ENCODE peak calls at places on chromosomes 7 and 10, in seven cellular contexts. R, X, I, Q, N, J and V are unnamed samples.

GRCh38 chr10:131640045-131640644 is 260.7 kb upstream of the PPP2R2D start:
- DNase-seq in R (no peak), X (no peak), I (no peak), Q (no peak), N (no peak), J (no peak), V (no peak)

GRCh38 chr7:100019908-100020307 is 4.5 kb downstream of the ZKSCAN1 start:
- DNase-seq in R (no peak), X (no peak), I (no peak), Q (no peak), N (no peak), J (no peak), V (no peak)

GRCh38 chr10:17747883-17748550 is 4.0 kb upstream of the TMEM236 start:
- DNase-seq in R (peak; percentile 15), X (no peak), I (no peak), Q (no peak), N (no peak), J (no peak), V (peak; percentile 71)

GRCh38 chr7:91798425-91798824 is 82.1 kb downstream of the MTERF1 start:
- DNase-seq in R (no peak), X (no peak), I (no peak), Q (no peak), N (no peak), J (no peak), V (no peak)

GRCh38 chr10:72175166-72175565 is 40.6 kb upstream of the ANAPC16 start:
- DNase-seq in R (peak; percentile 61), X (peak; percentile 59), I (no peak), Q (no peak), N (no peak), J (no peak), V (peak; percentile 47)

GRCh38 chr10:132498562-132499366 is 38.8 kb upstream of the INPP5A start:
- DNase-seq in R (no peak), X (no peak), I (no peak), Q (no peak), N (peak; percentile 33), J (peak; percentile 10), V (no peak)

GRCh38 chr7:83469076-83469475 is 179.9 kb downstream of the SEMA3E start:
- DNase-seq in R (peak; percentile 78), X (no peak), I (peak; percentile 57), Q (no peak), N (no peak), J (no peak), V (peak; percentile 67)

GRCh38 chr7:17099083-17099973 is 199.1 kb upstream of the AHR start:
- DNase-seq in R (no peak), X (no peak), I (peak; percentile 96), Q (no peak), N (peak; percentile 66), J (no peak), V (peak; percentile 65)

GRCh38 chr10:87603769-87604168 is 55.9 kb upstream of the PAPSS2 start:
- DNase-seq in R (no peak), X (no peak), I (no peak), Q (no peak), N (no peak), J (no peak), V (peak; percentile 13)

GRCh38 chr7:143008007-143008901 is 18.7 kb downstream of the OR9A2 start:
- DNase-seq in R (peak; percentile 41), X (peak; percentile 77), I (peak; percentile 32), Q (peak; percentile 6), N (peak; percentile 85), J (peak; percentile 70), V (peak; percentile 67)

GRCh38 chr10:43648083-43648391 is 644 bp downstream of the ZNF32 start:
- DNase-seq in R (no peak), X (peak; percentile 55), I (no peak), Q (no peak), N (no peak), J (no peak), V (peak; percentile 13)

GRCh38 chr10:25231751-25232150 is 57.0 kb downstream of the GPR158 start:
- DNase-seq in R (no peak), X (no peak), I (no peak), Q (no peak), N (no peak), J (no peak), V (no peak)

GRCh38 chr10:25222085-25222660 is 47.4 kb downstream of the GPR158 start:
- DNase-seq in R (no peak), X (no peak), I (no peak), Q (no peak), N (no peak), J (no peak), V (no peak)

GRCh38 chr10:25232229-25232628 is 57.4 kb downstream of the GPR158 start:
- DNase-seq in R (no peak), X (no peak), I (no peak), Q (no peak), N (no peak), J (no peak), V (no peak)

GRCh38 chr10:25226775-25227682 is 52.2 kb downstream of the GPR158 start:
- DNase-seq in R (peak; percentile 22), X (peak; percentile 69), I (peak; percentile 43), Q (no peak), N (no peak), J (peak; percentile 2), V (peak; percentile 51)
- TF ChIP-seq CTCF in R (peak; percentile 54), X (peak; percentile 86), I (peak; percentile 78), Q (peak; percentile 66), N (peak; percentile 54), J (peak; percentile 7), V (peak; percentile 80)

GRCh38 chr7:94511763-94512162 is 2.2 kb downstream of the CASD1 start:
- DNase-seq in R (peak; percentile 13), X (no peak), I (peak; percentile 71), Q (no peak), N (no peak), J (no peak), V (no peak)
- H3K4me3 ChIP-seq in R (no peak overlapping the region), X (no peak overlapping the region), I (no peak overlapping the region), Q (no peak overlapping the region), N (peak overlapping the region; percentile 89), J (no peak overlapping the region), V (no peak overlapping the region)

GRCh38 chr10:122306744-122307143 is 35.6 kb downstream of the BTBD16 start:
- DNase-seq in R (no peak), X (no peak), I (no peak), Q (no peak), N (no peak), J (no peak), V (no peak)

GRCh38 chr10:122307669-122308486 is 36.8 kb downstream of the BTBD16 start:
- DNase-seq in R (peak; percentile 91), X (peak; percentile 75), I (peak; percentile 93), Q (peak; percentile 76), N (no peak), J (no peak), V (peak; percentile 98)

GRCh38 chr10:122308487-122309141 is 37.5 kb downstream of the BTBD16 start:
- DNase-seq in R (no peak), X (no peak), I (peak; percentile 61), Q (no peak), N (no peak), J (no peak), V (no peak)

GRCh38 chr10:122311051-122311410 is 39.9 kb downstream of the BTBD16 start:
- DNase-seq in R (no peak), X (no peak), I (no peak), Q (no peak), N (no peak), J (no peak), V (no peak)

DNA sequence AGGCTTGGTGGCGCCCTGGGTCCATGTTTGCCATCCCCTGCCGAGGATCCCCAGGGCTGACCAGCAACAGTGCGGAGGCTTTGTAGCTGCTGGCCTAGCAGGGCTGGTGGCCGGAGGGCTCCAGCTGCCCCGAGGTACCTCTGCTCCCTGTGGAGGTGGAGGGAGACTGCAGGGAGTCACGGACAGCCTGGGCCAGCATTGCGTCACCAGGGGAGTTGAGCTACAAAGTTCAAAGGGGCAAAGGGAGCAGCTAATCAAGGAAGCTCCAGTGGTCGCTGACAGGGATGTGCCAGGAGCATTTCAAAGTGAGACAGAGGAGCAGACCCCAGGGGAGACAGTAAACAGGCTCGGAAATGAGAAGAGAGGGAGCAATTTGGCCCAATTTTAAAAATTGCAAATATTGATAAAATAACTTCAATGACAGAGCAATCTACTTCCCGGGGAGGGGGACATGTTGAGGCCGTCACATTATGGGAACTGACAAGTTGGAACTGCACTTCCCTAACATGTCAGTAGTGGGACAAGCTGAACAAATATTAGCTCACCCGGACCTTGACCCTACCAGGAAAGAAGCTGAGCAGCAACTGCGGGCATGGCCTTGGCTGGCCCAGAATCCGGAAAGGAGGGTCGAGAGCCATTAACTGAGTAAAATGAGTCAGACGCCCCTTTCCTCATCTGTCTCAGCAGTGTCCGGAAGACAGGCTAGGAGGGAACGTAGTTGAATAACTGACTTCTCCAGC is 39.4 kb downstream of the BTBD16 start:
- DNase-seq in R (no peak), X (no peak), I (no peak), Q (no peak), N (no peak), J (no peak), V (no peak)
- TF ChIP-seq CTCF in R (no peak), X (no peak), I (no peak), Q (no peak), N (no peak), J (no peak), V (no peak)

GRCh38 chr10:75294518-75294865 is 58.7 kb upstream of the COMTD1 start:
- DNase-seq in R (no peak), X (no peak), I (no peak), Q (no peak), N (peak; percentile 64), J (no peak), V (no peak)
- H3K4me3 ChIP-seq in R (no peak overlapping the region), X (peak overlapping the region; percentile 49), I (peak overlapping the region; percentile 54), Q (peak overlapping the region; percentile 52), N (peak overlapping the region; percentile 58), J (peak overlapping the region; percentile 47), V (peak overlapping the region; percentile 34)

GRCh38 chr7:72183835-72184234 is 228.3 kb downstream of the CALN1 start:
- DNase-seq in R (no peak), X (no peak), I (no peak), Q (no peak), N (no peak), J (no peak), V (peak; percentile 2)
- TF ChIP-seq CTCF in R (no peak), X (peak; percentile 19), I (no peak), Q (no peak), N (peak; percentile 15), J (no peak), V (peak; percentile 6)

GRCh38 chr7:47271749-47272148 is 310.2 kb downstream of the TNS3 start:
- DNase-seq in R (no peak), X (no peak), I (no peak), Q (no peak), N (no peak), J (no peak), V (peak; percentile 59)
- H3K4me3 ChIP-seq in R (no peak overlapping the region), X (no peak overlapping the region), I (no peak overlapping the region), Q (no peak overlapping the region), N (no peak overlapping the region), J (no peak overlapping the region), V (no peak overlapping the region)